ENCODE peak calls at places on chromosomes 2 and 18, in six cellular contexts. One of them, this sample, is unnamed.

GRCh38 chr2:128441341-128442052 is 122.8 kb upstream of the HS6ST1 start:
- DNase-seq in CD8-positive, alpha-beta T cell: peak; percentile 43
- DNase-seq in heart right ventricle: no peak
- DNase-seq in omental fat pad: no peak
- DNase-seq in type B pancreatic cell: peak; percentile 67
- DNase-seq in endothelial cell: peak; percentile 4
- DNase-seq in this sample: no peak

GRCh38 chr2:237310515-237311114 is 103.3 kb downstream of the COL6A3 start:
- DNase-seq in CD8-positive, alpha-beta T cell: no peak
- DNase-seq in heart right ventricle: no peak
- DNase-seq in omental fat pad: no peak
- DNase-seq in type B pancreatic cell: no peak
- DNase-seq in endothelial cell: no peak
- DNase-seq in this sample: no peak

GRCh38 chr2:12727085-12727484 is 10.3 kb downstream of the TRIB2 start:
- DNase-seq in CD8-positive, alpha-beta T cell: no peak
- DNase-seq in heart right ventricle: no peak
- DNase-seq in omental fat pad: no peak
- DNase-seq in type B pancreatic cell: no peak
- DNase-seq in endothelial cell: no peak
- DNase-seq in this sample: no peak

GRCh38 chr18:11077548-11078187 is 71.7 kb downstream of the PIEZO2 start:
- DNase-seq in CD8-positive, alpha-beta T cell: no peak
- DNase-seq in heart right ventricle: no peak
- DNase-seq in omental fat pad: no peak
- DNase-seq in type B pancreatic cell: no peak
- DNase-seq in endothelial cell: no peak
- DNase-seq in this sample: no peak

GRCh38 chr2:237434916-237435315 is 21.0 kb upstream of the COL6A3 start:
- DNase-seq in CD8-positive, alpha-beta T cell: peak; percentile 86
- DNase-seq in heart right ventricle: no peak
- DNase-seq in omental fat pad: no peak
- DNase-seq in type B pancreatic cell: no peak
- DNase-seq in endothelial cell: no peak
- DNase-seq in this sample: no peak

GRCh38 chr2:54709341-54709809 is 14.1 kb upstream of the EML6 start:
- DNase-seq in CD8-positive, alpha-beta T cell: no peak
- DNase-seq in heart right ventricle: peak; percentile 22
- DNase-seq in omental fat pad: no peak
- DNase-seq in type B pancreatic cell: no peak
- DNase-seq in endothelial cell: no peak
- DNase-seq in this sample: no peak

GRCh38 chr18:58934933-58935577 is 70.4 kb downstream of the ZNF532 start:
- DNase-seq in CD8-positive, alpha-beta T cell: no peak
- DNase-seq in heart right ventricle: no peak
- DNase-seq in omental fat pad: no peak
- DNase-seq in type B pancreatic cell: no peak
- DNase-seq in endothelial cell: no peak
- DNase-seq in this sample: no peak

GRCh38 chr2:224195954-224196571 is 157.0 kb upstream of the SERPINE2 start:
- DNase-seq in CD8-positive, alpha-beta T cell: no peak
- DNase-seq in heart right ventricle: no peak
- DNase-seq in omental fat pad: no peak
- DNase-seq in type B pancreatic cell: no peak
- DNase-seq in endothelial cell: no peak
- DNase-seq in this sample: no peak

GRCh38 chr18:58934356-58934755 is 69.7 kb downstream of the ZNF532 start:
- DNase-seq in CD8-positive, alpha-beta T cell: no peak
- DNase-seq in heart right ventricle: no peak
- DNase-seq in omental fat pad: no peak
- DNase-seq in type B pancreatic cell: no peak
- DNase-seq in endothelial cell: no peak
- DNase-seq in this sample: no peak

GRCh38 chr2:102637358-102637757 is 18.0 kb downstream of the SLC9A2 start:
- DNase-seq in CD8-positive, alpha-beta T cell: no peak
- DNase-seq in heart right ventricle: no peak
- DNase-seq in omental fat pad: no peak
- DNase-seq in type B pancreatic cell: no peak
- DNase-seq in endothelial cell: no peak
- DNase-seq in this sample: no peak

GRCh38 chr2:181589779-181590178 is 67.1 kb downstream of the CERKL start:
- DNase-seq in CD8-positive, alpha-beta T cell: no peak
- DNase-seq in heart right ventricle: no peak
- DNase-seq in omental fat pad: no peak
- DNase-seq in type B pancreatic cell: no peak
- DNase-seq in endothelial cell: no peak
- DNase-seq in this sample: no peak

GRCh38 chr2:127261835-127262234 is 32.1 kb downstream of the ERCC3 start:
- DNase-seq in CD8-positive, alpha-beta T cell: no peak
- DNase-seq in heart right ventricle: no peak
- DNase-seq in omental fat pad: no peak
- DNase-seq in type B pancreatic cell: no peak
- DNase-seq in endothelial cell: no peak
- DNase-seq in this sample: no peak

GRCh38 chr2:110804915-110805314 is 72.5 kb downstream of the ACOXL start:
- DNase-seq in CD8-positive, alpha-beta T cell: no peak
- DNase-seq in heart right ventricle: no peak
- DNase-seq in omental fat pad: no peak
- DNase-seq in type B pancreatic cell: no peak
- DNase-seq in endothelial cell: no peak
- DNase-seq in this sample: no peak

GRCh38 chr2:166373951-166374350 is 1.8 kb downstream of the SCN9A start:
- DNase-seq in CD8-positive, alpha-beta T cell: no peak
- DNase-seq in heart right ventricle: no peak
- DNase-seq in omental fat pad: no peak
- DNase-seq in type B pancreatic cell: no peak
- DNase-seq in endothelial cell: no peak
- DNase-seq in this sample: no peak

GRCh38 chr2:185859506-185859905 is 120.9 kb downstream of the FSIP2 start:
- DNase-seq in CD8-positive, alpha-beta T cell: no peak
- DNase-seq in heart right ventricle: no peak
- DNase-seq in omental fat pad: no peak
- DNase-seq in type B pancreatic cell: no peak
- DNase-seq in endothelial cell: no peak
- DNase-seq in this sample: no peak

GRCh38 chr2:47819834-47820233 is 36.9 kb downstream of the MSH6 start:
- DNase-seq in CD8-positive, alpha-beta T cell: no peak
- DNase-seq in heart right ventricle: no peak
- DNase-seq in omental fat pad: no peak
- DNase-seq in type B pancreatic cell: no peak
- DNase-seq in endothelial cell: no peak
- DNase-seq in this sample: no peak

GRCh38 chr2:38650717-38651116 is 15.2 kb upstream of the GALM start:
- DNase-seq in CD8-positive, alpha-beta T cell: no peak
- DNase-seq in heart right ventricle: no peak
- DNase-seq in omental fat pad: no peak
- DNase-seq in type B pancreatic cell: no peak
- DNase-seq in endothelial cell: no peak
- DNase-seq in this sample: no peak

GRCh38 chr2:19971691-19972090 is 18.2 kb downstream of the WDR35 start:
- DNase-seq in CD8-positive, alpha-beta T cell: no peak
- DNase-seq in heart right ventricle: no peak
- DNase-seq in omental fat pad: no peak
- DNase-seq in type B pancreatic cell: no peak
- DNase-seq in endothelial cell: no peak
- DNase-seq in this sample: no peak

GRCh38 chr2:172927381-172928357 is 148.0 kb upstream of the MAP3K20 start:
- DNase-seq in CD8-positive, alpha-beta T cell: no peak
- DNase-seq in heart right ventricle: no peak
- DNase-seq in omental fat pad: no peak
- DNase-seq in type B pancreatic cell: no peak
- DNase-seq in endothelial cell: no peak
- DNase-seq in this sample: no peak

GRCh38 chr18:8324343-8325065 is 284.7 kb upstream of the RAB12 start:
- DNase-seq in CD8-positive, alpha-beta T cell: no peak
- DNase-seq in heart right ventricle: no peak
- DNase-seq in omental fat pad: no peak
- DNase-seq in type B pancreatic cell: no peak
- DNase-seq in endothelial cell: no peak
- DNase-seq in this sample: no peak
- TF ChIP-seq CTCF in CD8-positive, alpha-beta T cell: no peak
- TF ChIP-seq CTCF in heart right ventricle: no peak
- TF ChIP-seq CTCF in omental fat pad: no peak
- TF ChIP-seq CTCF in type B pancreatic cell: no peak
- TF ChIP-seq CTCF in endothelial cell: no peak
- TF ChIP-seq CTCF in this sample: no peak

GRCh38 chr2:168436840-168437239 is 19.2 kb upstream of the CERS6 start:
- DNase-seq in CD8-positive, alpha-beta T cell: no peak
- DNase-seq in heart right ventricle: no peak
- DNase-seq in omental fat pad: no peak
- DNase-seq in type B pancreatic cell: no peak
- DNase-seq in endothelial cell: no peak
- DNase-seq in this sample: no peak

GRCh38 chr2:168441214-168441872 is 14.7 kb upstream of the CERS6 start:
- DNase-seq in CD8-positive, alpha-beta T cell: no peak
- DNase-seq in heart right ventricle: no peak
- DNase-seq in omental fat pad: no peak
- DNase-seq in type B pancreatic cell: no peak
- DNase-seq in endothelial cell: no peak
- DNase-seq in this sample: no peak

GRCh38 chr2:168434164-168434563 is 21.9 kb upstream of the CERS6 start:
- DNase-seq in CD8-positive, alpha-beta T cell: no peak
- DNase-seq in heart right ventricle: peak; percentile 25
- DNase-seq in omental fat pad: peak; percentile 49
- DNase-seq in type B pancreatic cell: no peak
- DNase-seq in endothelial cell: no peak
- DNase-seq in this sample: no peak

GRCh38 chr2:168439536-168439935 is 16.5 kb upstream of the CERS6 start:
- DNase-seq in CD8-positive, alpha-beta T cell: no peak
- DNase-seq in heart right ventricle: no peak
- DNase-seq in omental fat pad: no peak
- DNase-seq in type B pancreatic cell: no peak
- DNase-seq in endothelial cell: no peak
- DNase-seq in this sample: no peak

GRCh38 chr2:168438553-168438952 is 17.5 kb upstream of the CERS6 start:
- DNase-seq in CD8-positive, alpha-beta T cell: no peak
- DNase-seq in heart right ventricle: no peak
- DNase-seq in omental fat pad: no peak
- DNase-seq in type B pancreatic cell: no peak
- DNase-seq in endothelial cell: no peak
- DNase-seq in this sample: no peak
- TF ChIP-seq CTCF in CD8-positive, alpha-beta T cell: no peak
- TF ChIP-seq CTCF in heart right ventricle: no peak
- TF ChIP-seq CTCF in omental fat pad: no peak
- TF ChIP-seq CTCF in type B pancreatic cell: no peak
- TF ChIP-seq CTCF in endothelial cell: no peak
- TF ChIP-seq CTCF in this sample: no peak

DNA sequence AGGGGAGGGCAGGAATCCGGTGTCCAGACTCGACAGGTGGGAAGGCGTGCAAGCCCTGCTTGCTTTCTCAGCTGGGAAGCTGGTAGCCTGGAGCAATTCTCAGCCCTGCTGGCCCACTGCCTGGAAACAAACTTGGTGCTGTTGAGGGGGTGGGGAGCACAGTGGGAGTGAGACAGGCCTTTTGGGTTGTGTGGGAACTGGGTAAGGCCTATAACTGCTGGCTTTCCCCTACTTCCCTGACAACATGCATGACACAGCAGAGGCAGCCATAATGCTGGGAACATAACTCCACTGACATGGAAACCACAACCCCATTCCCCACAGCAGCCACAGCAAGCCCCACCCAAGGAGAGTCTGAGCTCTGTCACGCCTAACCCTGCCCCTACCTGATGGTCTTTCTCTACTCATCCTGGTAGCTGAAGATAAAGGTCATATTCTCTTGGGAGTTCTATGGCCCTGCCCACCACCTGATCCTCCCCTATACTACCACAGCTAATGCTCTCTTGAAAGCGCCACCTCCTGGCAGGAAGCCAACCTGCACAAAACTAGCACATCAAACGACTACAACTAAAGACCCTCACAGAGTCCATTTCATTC is 122.9 kb upstream of the ACVR1C start:
- DNase-seq in CD8-positive, alpha-beta T cell: no peak
- DNase-seq in heart right ventricle: no peak
- DNase-seq in omental fat pad: no peak
- DNase-seq in type B pancreatic cell: no peak
- DNase-seq in endothelial cell: peak; percentile 21
- DNase-seq in this sample: no peak
- TF ChIP-seq CTCF in CD8-positive, alpha-beta T cell: no peak
- TF ChIP-seq CTCF in heart right ventricle: no peak
- TF ChIP-seq CTCF in omental fat pad: no peak
- TF ChIP-seq CTCF in type B pancreatic cell: peak; percentile 46
- TF ChIP-seq CTCF in endothelial cell: peak; percentile 39
- TF ChIP-seq CTCF in this sample: no peak

GRCh38 chr18:40529478-40529877 is 1425.6 kb upstream of the PIK3C3 start:
- DNase-seq in CD8-positive, alpha-beta T cell: no peak
- DNase-seq in heart right ventricle: no peak
- DNase-seq in omental fat pad: no peak
- DNase-seq in type B pancreatic cell: no peak
- DNase-seq in endothelial cell: no peak
- DNase-seq in this sample: no peak
- TF ChIP-seq CTCF in CD8-positive, alpha-beta T cell: no peak
- TF ChIP-seq CTCF in heart right ventricle: no peak
- TF ChIP-seq CTCF in omental fat pad: no peak
- TF ChIP-seq CTCF in type B pancreatic cell: peak; percentile 45
- TF ChIP-seq CTCF in endothelial cell: peak; percentile 73
- TF ChIP-seq CTCF in this sample: no peak